ENCODE peak calls at places on chromosome 3, in four cellular contexts. K, I, B and W are unnamed samples. For H3K27me3, the result is how much of the 10 kb centered on the place peaks cover.

GRCh38 chr3:52232279-52233107 is 6.5 kb downstream of the TWF2 start:
- DNase-seq in K (no peak), I (no peak), B (no peak), W (no peak)

GRCh38 chr3:42803800-42804112 is 534 bp downstream of the HIGD1A start:
- DNase-seq in K (no peak), I (peak), B (no peak), W (no peak)

GRCh38 chr3:178787960-178788359 is 251.7 kb downstream of the KCNMB2 start:
- DNase-seq in K (no peak), I (no peak), B (no peak), W (no peak)

GRCh38 chr3:42552830-42553229 is 28.9 kb downstream of the SEC22C start:
- DNase-seq in K (no peak), I (no peak), B (peak), W (no peak)

GRCh38 chr3:171646357-171647133 is 163.7 kb downstream of the PLD1 start:
- DNase-seq in K (no peak), I (peak), B (no peak), W (no peak)

GRCh38 chr3:1207904-1208303 is 115.1 kb downstream of the CNTN6 start:
- DNase-seq in K (no peak), I (no peak), B (no peak), W (no peak)

GRCh38 chr3:175857666-175858270 is 998.6 kb downstream of the NAALADL2 start:
- DNase-seq in K (no peak), I (no peak), B (no peak), W (no peak)

GRCh38 chr3:46729038-46729437 is 11.4 kb upstream of the PRSS50 start:
- DNase-seq in K (no peak), I (no peak), B (no peak), W (no peak)

GRCh38 chr3:133459400-133459799 is 59.5 kb downstream of the BFSP2 start:
- DNase-seq in K (no peak), I (no peak), B (peak), W (no peak)

GRCh38 chr3:30263921-30264313 is 342.5 kb upstream of the TGFBR2 start:
- DNase-seq in K (no peak), I (no peak), B (no peak), W (no peak)

GRCh38 chr3:177611781-177612389 is 414.6 kb upstream of the TBL1XR1 start:
- DNase-seq in K (no peak), I (no peak), B (no peak), W (no peak)

GRCh38 chr3:93843981-93844380 is 129.7 kb downstream of the PROS1 start:
- DNase-seq in K (no peak), I (no peak), B (no peak), W (no peak)

GRCh38 chr3:128971421-128971820 is 22.5 kb downstream of the CFAP92 start:
- DNase-seq in K (no peak), I (no peak), B (no peak), W (no peak)

GRCh38 chr3:139198186-139198585 is 145.6 kb upstream of the MRPS22 start:
- DNase-seq in K (no peak), I (no peak), B (no peak), W (no peak)

GRCh38 chr3:156120528-156121251 is at the start of gene KCNAB1:
- DNase-seq in K (no peak), I (no peak), B (no peak), W (no peak)

GRCh38 chr3:126358816-126359181 is 1.6 kb upstream of the KLF15 start:
- DNase-seq in K (no peak), I (no peak), B (peak), W (no peak)

GRCh38 chr3:190883973-190884832 is 21.7 kb upstream of the GMNC start:
- DNase-seq in K (no peak), I (peak), B (no peak), W (no peak)

GRCh38 chr3:11238880-11239279 is 33.3 kb upstream of the ATG7 start:
- DNase-seq in K (no peak), I (no peak), B (no peak), W (no peak)

GRCh38 chr3:52238193-52238760 is 681 bp downstream of the TWF2 start:
- DNase-seq in K (no peak), I (no peak), B (no peak), W (no peak)

GRCh38 chr3:80769683-80770082 is 991.8 kb downstream of the GBE1 start:
- DNase-seq in K (no peak), I (no peak), B (no peak), W (no peak)

GRCh38 chr3:24110051-24110450 is 165.0 kb downstream of the NR1D2 start:
- DNase-seq in K (no peak), I (no peak), B (no peak), W (no peak)

GRCh38 chr3:55579499-55579898 is 92.4 kb upstream of the WNT5A start:
- DNase-seq in K (no peak), I (no peak), B (peak), W (no peak)

GRCh38 chr3:25306741-25307140 is 121.3 kb upstream of the RARB start:
- DNase-seq in K (no peak), I (no peak), B (no peak), W (no peak)

GRCh38 chr3:189238071-189238470 is 66.3 kb downstream of the TPRG1 start:
- DNase-seq in K (no peak), I (no peak), B (no peak), W (no peak)

GRCh38 chr3:121749276-121750086 is at the start of gene GOLGB1:
- DNase-seq in K (peak), I (peak), B (peak), W (peak)

GRCh38 chr3:85567074-85567676 is 608.4 kb downstream of the CADM2 start:
- DNase-seq in K (no peak), I (peak), B (no peak), W (no peak)

GRCh38 chr3:40044487-40044886 is 235.1 kb downstream of the MYRIP start:
- DNase-seq in K (no peak), I (no peak), B (no peak), W (no peak)

GRCh38 chr3:143134446-143134845 is 14.9 kb downstream of the CHST2 start:
- DNase-seq in K (no peak), I (no peak), B (no peak), W (no peak)

GRCh38 chr3:101938262-101938847 is 89.0 kb downstream of the NFKBIZ start:
- DNase-seq in K (no peak), I (no peak), B (no peak), W (no peak)

GRCh38 chr3:195568630-195569029 is 15.1 kb downstream of the APOD start:
- DNase-seq in K (no peak), I (no peak), B (no peak), W (no peak)

DNA sequence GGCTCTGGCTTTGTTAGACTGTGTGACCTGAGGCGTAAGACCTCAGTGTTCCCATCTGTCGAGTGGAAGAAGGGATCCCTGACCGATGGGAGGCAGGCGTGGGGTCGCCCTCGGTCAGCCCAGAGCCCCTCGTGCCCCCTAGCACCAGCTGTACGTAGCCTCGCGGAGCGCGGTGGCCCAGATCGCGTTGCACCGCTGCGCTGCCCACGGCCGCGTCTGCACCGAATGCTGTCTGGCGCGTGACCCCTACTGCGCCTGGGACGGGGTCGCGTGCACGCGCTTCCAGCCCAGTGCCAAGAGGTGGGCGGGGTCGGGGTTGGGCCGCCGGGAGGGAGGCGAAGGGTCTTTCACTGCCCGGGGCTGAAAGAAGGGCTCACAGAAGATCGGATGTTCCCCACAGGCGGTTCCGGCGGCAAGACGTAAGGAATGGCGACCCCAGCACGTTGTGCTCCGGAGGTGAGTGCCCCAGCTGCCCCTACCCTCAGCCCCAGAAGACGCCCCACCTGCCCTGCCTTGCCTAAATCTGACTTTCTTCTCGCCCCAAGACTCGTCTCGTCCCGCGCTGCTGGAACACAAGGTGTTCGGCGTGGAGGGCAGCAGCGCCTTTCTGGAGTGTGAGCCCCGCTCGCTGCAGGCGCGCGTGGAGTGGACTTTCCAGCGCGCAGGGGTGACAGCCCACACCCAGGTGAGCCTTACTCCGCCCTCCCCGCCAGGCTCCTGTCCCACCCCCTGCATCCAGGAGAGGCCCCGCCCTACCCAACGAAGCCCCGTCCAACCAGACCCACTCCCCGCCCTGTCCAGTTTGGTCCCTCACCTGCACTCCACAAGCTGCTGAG is 3.5 kb upstream of the LSMEM2 start:
- DNase-seq in K (no peak), I (peak), B (peak), W (no peak)
- H3K27me3 ChIP-seq in K (under half), I (under half), B (under half), W (under half)

GRCh38 chr3:186788482-186789370 is 5.3 kb downstream of the EIF4A2 start:
- DNase-seq in K (no peak), I (no peak), B (no peak), W (no peak)
- TF ChIP-seq POLR2AphosphoS5 in K (no peak), I (no peak), B (no peak), W (no peak)

GRCh38 chr3:186825294-186825821 is 17.2 kb upstream of the ADIPOQ start:
- DNase-seq in K (no peak), I (no peak), B (no peak), W (no peak)

GRCh38 chr3:186826978-186827857 is 15.3 kb upstream of the ADIPOQ start:
- DNase-seq in K (no peak), I (peak), B (peak), W (peak)

GRCh38 chr3:186826316-186826977 is 16.1 kb upstream of the ADIPOQ start:
- DNase-seq in K (no peak), I (peak), B (no peak), W (no peak)

GRCh38 chr3:186831795-186832194 is 10.7 kb upstream of the ADIPOQ start:
- DNase-seq in K (no peak), I (no peak), B (no peak), W (no peak)

DNA sequence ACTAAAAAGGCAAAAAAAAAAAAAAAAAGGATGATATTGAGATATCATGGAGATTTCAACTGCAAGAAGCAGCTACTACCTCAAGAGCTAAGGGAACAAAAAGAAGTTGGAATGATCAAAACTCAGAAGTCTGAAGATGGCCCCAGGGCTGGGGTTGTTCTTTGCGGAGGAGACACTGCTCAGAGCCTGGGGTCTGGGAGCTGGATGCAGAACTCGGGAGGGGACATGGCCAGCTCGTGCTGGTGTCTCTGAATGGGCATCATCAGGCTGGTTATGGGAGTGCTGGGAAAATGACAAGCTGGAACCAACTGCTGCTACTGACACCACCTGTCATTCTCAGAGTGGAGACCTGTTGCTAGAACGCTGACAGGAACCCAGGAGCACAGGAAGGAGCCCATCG is 14.2 kb upstream of the ADIPOQ start:
- DNase-seq in K (no peak), I (no peak), B (no peak), W (no peak)
- H3K27me3 ChIP-seq in K (half or more), I (under half), B (half or more), W (under half)

DNA sequence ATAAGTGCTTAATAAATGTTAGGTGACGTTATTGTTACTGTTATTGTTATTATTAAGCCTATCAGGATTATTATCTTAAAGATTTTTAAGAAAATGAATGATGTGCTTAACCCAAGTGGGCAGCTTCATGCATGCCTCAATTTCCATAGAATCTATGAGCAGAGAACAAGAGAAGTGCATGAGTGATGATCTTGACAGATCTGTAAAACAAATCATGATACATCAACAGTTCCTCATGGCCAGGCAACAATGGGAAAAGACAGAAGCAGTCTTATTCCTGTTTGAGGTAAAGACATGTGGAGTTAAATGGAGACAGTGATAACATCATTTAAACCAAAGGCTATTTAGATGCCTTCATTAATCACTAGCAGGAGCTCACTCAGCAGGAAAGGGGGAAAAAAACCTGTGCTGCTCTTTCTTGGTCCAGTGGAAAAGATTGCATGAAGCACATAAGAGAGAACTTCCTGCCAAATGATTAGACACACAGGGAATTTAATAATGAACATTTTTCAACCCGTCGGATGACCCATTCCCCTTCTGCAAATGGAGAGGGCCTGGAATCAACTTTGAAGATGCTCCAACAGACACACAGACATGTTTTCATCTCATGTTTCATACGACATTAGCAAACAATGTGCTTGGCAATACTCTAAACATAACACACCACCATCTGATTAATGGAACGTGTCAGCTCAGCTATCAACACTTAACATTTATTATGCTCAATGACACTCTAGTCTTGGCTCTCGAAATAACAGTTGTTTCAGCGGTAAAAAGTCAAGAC is 212.2 kb upstream of the LRRN1 start:
- DNase-seq in K (no peak), I (no peak), B (no peak), W (no peak)
- TF ChIP-seq POLR2AphosphoS5 in K (peak), I (no peak), B (no peak), W (no peak)

GRCh38 chr3:124033360-124034015 is 41.6 kb upstream of the ROPN1 start:
- DNase-seq in K (no peak), I (no peak), B (peak), W (no peak)
- H3K27me3 ChIP-seq in K (under half), I (under half), B (under half), W (under half)

GRCh38 chr3:61894988-61895935 is 333.9 kb downstream of the PTPRG start:
- DNase-seq in K (no peak), I (peak), B (peak), W (no peak)
- TF ChIP-seq POLR2AphosphoS5 in K (no peak), I (peak), B (peak), W (no peak)